ENCODE peak calls at places on chromosomes 3 and 15, in eight cellular contexts. W, V, O, Q, F, H, D and X are unnamed samples.

GRCh38 chr3:31699309-31699953 is 166.7 kb downstream of the STT3B start:
- DNase-seq in H (no peak), F (peak; percentile 54), Q (no peak), V (no peak), D (peak; percentile 68), O (no peak), W (peak; percentile 15), X (no peak)

GRCh38 chr15:68730491-68731317 is 90.0 kb downstream of the ANP32A start:
- DNase-seq in D (peak; percentile 59), O (peak; percentile 47), V (peak; percentile 6), Q (peak; percentile 65), F (peak; percentile 56), H (peak; percentile 66), W (peak; percentile 53), X (peak; percentile 24)

GRCh38 chr3:15815696-15816095 is 17.9 kb upstream of the ANKRD28 start:
- DNase-seq in W (peak; percentile 56), Q (peak; percentile 43), V (no peak), D (peak; percentile 72), O (no peak), F (peak; percentile 89), H (peak; percentile 74), X (no peak)

GRCh38 chr15:41950127-41950483 is 22.3 kb downstream of the EHD4 start:
- DNase-seq in D (no peak), O (no peak), W (no peak), H (no peak), F (no peak), V (no peak), Q (no peak), X (no peak)

GRCh38 chr15:56098230-56098899 is 105.0 kb upstream of the NEDD4 start:
- DNase-seq in Q (no peak), W (no peak), D (no peak), O (no peak), F (no peak), H (peak; percentile 61), V (no peak), X (no peak)

GRCh38 chr3:29285356-29286070 is 4.6 kb downstream of the RBMS3 start:
- DNase-seq in F (peak; percentile 55), O (no peak), Q (no peak), W (no peak), D (peak; percentile 69), V (no peak), H (no peak), X (no peak)

GRCh38 chr3:97161169-97161568 is 346.8 kb downstream of the EPHA6 start:
- DNase-seq in H (no peak), D (peak; percentile 68), W (no peak), V (no peak), O (no peak), F (no peak), Q (no peak), X (no peak)

GRCh38 chr3:28243424-28244106 is 2.1 kb downstream of the CMC1 start:
- DNase-seq in Q (no peak), V (no peak), D (no peak), H (peak; percentile 77), W (no peak), F (no peak), O (no peak), X (no peak)

GRCh38 chr15:39592500-39592899 is 11.6 kb downstream of the THBS1 start:
- DNase-seq in W (no peak), F (peak; percentile 40), D (peak; percentile 43), H (no peak), Q (no peak), O (no peak), V (no peak), X (no peak)

GRCh38 chr15:78660584-78660983 is 19.6 kb upstream of the CHRNB4 start:
- DNase-seq in F (no peak), Q (no peak), H (no peak), W (no peak), D (no peak), O (no peak), V (no peak), X (no peak)

GRCh38 chr15:99863527-99864198 is 130.4 kb upstream of the LYSMD4 start:
- DNase-seq in V (no peak), Q (no peak), H (no peak), O (no peak), F (no peak), W (no peak), D (no peak), X (no peak)

GRCh38 chr15:91655891-91656290 is 197.6 kb upstream of the SLCO3A1 start:
- DNase-seq in F (no peak), O (no peak), W (no peak), D (no peak), H (no peak), Q (no peak), V (no peak), X (no peak)

GRCh38 chr15:82980986-82981385 is 5.0 kb upstream of the RAMAC start:
- DNase-seq in V (no peak), D (no peak), H (no peak), O (no peak), F (no peak), Q (no peak), W (no peak), X (no peak)

GRCh38 chr3:42804831-42805821 is 836 bp upstream of the HIGD1A start:
- DNase-seq in F (no peak), O (peak; percentile 38), Q (peak; percentile 47), D (peak; percentile 19), W (no peak), V (no peak), H (peak; percentile 63), X (no peak)

GRCh38 chr3:50189274-50189673 is 2.1 kb upstream of the GNAT1 start:
- DNase-seq in V (peak; percentile 20), F (peak; percentile 77), D (peak; percentile 78), H (peak; percentile 67), O (peak; percentile 76), Q (peak; percentile 60), W (peak; percentile 58), X (peak; percentile 39)

GRCh38 chr3:32493437-32494414 is 8.9 kb downstream of the CMTM6 start:
- DNase-seq in D (peak; percentile 50), O (no peak), H (peak; percentile 57), F (no peak), W (peak; percentile 81), V (no peak), Q (no peak), X (no peak)

GRCh38 chr3:178198329-178198728 is 337.9 kb upstream of the KCNMB2 start:
- DNase-seq in H (peak; percentile 23), Q (no peak), D (no peak), O (no peak), F (no peak), W (no peak), V (no peak), X (no peak)

GRCh38 chr15:75732206-75732808 is 19.7 kb upstream of the CSPG4 start:
- DNase-seq in F (no peak), O (no peak), D (no peak), Q (no peak), H (no peak), W (no peak), V (no peak), X (no peak)

GRCh38 chr3:14786369-14786768 is 32.4 kb upstream of the FGD5 start:
- DNase-seq in H (no peak), V (no peak), Q (no peak), D (no peak), W (no peak), F (no peak), O (no peak), X (no peak)

GRCh38 chr15:55403531-55403930 is 4.6 kb downstream of the CCPG1 start:
- DNase-seq in O (no peak), W (peak; percentile 57), F (peak; percentile 18), Q (peak; percentile 56), D (no peak), V (no peak), H (peak; percentile 1), X (peak; percentile 77)

GRCh38 chr3:30597131-30597768 is 9.2 kb upstream of the TGFBR2 start:
- DNase-seq in V (no peak), Q (no peak), D (peak; percentile 98), F (peak; percentile 90), W (no peak), O (no peak), H (peak; percentile 95), X (peak; percentile 93)

GRCh38 chr3:133494469-133494868 is 79.0 kb upstream of the CDV3 start:
- DNase-seq in D (peak; percentile 30), O (peak; percentile 47), Q (no peak), V (no peak), F (peak; percentile 23), W (no peak), H (peak; percentile 55), X (no peak)

GRCh38 chr3:170941551-170941950 is 33.1 kb upstream of the EIF5A2 start:
- DNase-seq in H (no peak), F (no peak), Q (no peak), V (no peak), W (no peak), D (no peak), O (no peak), X (no peak)